ENCODE peak calls at places on chromosomes 12 and 14, in four cellular contexts. One of them, this sample, is unnamed.

GRCh38 chr14:73820631-73821030 is 31.0 kb upstream of the PTGR2 start:
- DNase-seq in astrocyte of the spinal cord: no peak
- DNase-seq in IMR-90: no peak
- DNase-seq in thyroid gland: no peak
- DNase-seq in this sample: no peak

GRCh38 chr12:115963030-115963480 is 314.4 kb downstream of the MED13L start:
- DNase-seq in astrocyte of the spinal cord: peak; percentile 74
- DNase-seq in IMR-90: peak; percentile 78
- DNase-seq in thyroid gland: no peak
- DNase-seq in this sample: peak; percentile 8

GRCh38 chr14:101243587-101244338 is 317.5 kb upstream of the DIO3 start:
- DNase-seq in IMR-90: no peak
- DNase-seq in thyroid gland: no peak
- DNase-seq in astrocyte of the spinal cord: no peak
- DNase-seq in this sample: no peak

GRCh38 chr12:109876406-109876805 is 3.9 kb downstream of the GLTP start:
- DNase-seq in IMR-90: no peak
- DNase-seq in astrocyte of the spinal cord: no peak
- DNase-seq in thyroid gland: peak; percentile 36
- DNase-seq in this sample: no peak

GRCh38 chr12:54463484-54463883 is 9.9 kb downstream of the GTSF1 start:
- DNase-seq in IMR-90: no peak
- DNase-seq in astrocyte of the spinal cord: no peak
- DNase-seq in thyroid gland: no peak
- DNase-seq in this sample: no peak

GRCh38 chr12:32671930-32672785 is 6.9 kb upstream of the DNM1L start:
- DNase-seq in astrocyte of the spinal cord: peak; percentile 78
- DNase-seq in IMR-90: peak; percentile 83
- DNase-seq in thyroid gland: peak; percentile 24
- DNase-seq in this sample: peak; percentile 80

GRCh38 chr12:131908082-131908715 is 13.8 kb downstream of the ULK1 start:
- DNase-seq in astrocyte of the spinal cord: no peak
- DNase-seq in thyroid gland: no peak
- DNase-seq in IMR-90: no peak
- DNase-seq in this sample: no peak

GRCh38 chr14:106268013-106268727 is 741.8 kb downstream of the TMEM121 start:
- DNase-seq in thyroid gland: no peak
- DNase-seq in IMR-90: no peak
- DNase-seq in astrocyte of the spinal cord: no peak
- DNase-seq in this sample: no peak

GRCh38 chr12:131075194-131075593 is 121.5 kb downstream of the ADGRD1 start:
- DNase-seq in IMR-90: no peak
- DNase-seq in astrocyte of the spinal cord: no peak
- DNase-seq in thyroid gland: no peak
- DNase-seq in this sample: no peak

GRCh38 chr14:38208825-38209562 is 1.3 kb downstream of the SSTR1 start:
- DNase-seq in IMR-90: peak; percentile 74
- DNase-seq in thyroid gland: peak; percentile 15
- DNase-seq in astrocyte of the spinal cord: peak; percentile 23
- DNase-seq in this sample: peak; percentile 71

GRCh38 chr14:63470877-63471565 is 72.2 kb downstream of the PPP2R5E start:
- DNase-seq in thyroid gland: no peak
- DNase-seq in astrocyte of the spinal cord: peak; percentile 74
- DNase-seq in IMR-90: peak; percentile 91
- DNase-seq in this sample: peak; percentile 38

GRCh38 chr14:76759589-76759988 is 1.7 kb upstream of the VASH1 start:
- DNase-seq in IMR-90: no peak
- DNase-seq in astrocyte of the spinal cord: no peak
- DNase-seq in thyroid gland: no peak
- DNase-seq in this sample: no peak

GRCh38 chr14:74251546-74252030 is 12.3 kb downstream of the VSX2 start:
- DNase-seq in thyroid gland: peak; percentile 80
- DNase-seq in IMR-90: peak; percentile 69
- DNase-seq in astrocyte of the spinal cord: peak; percentile 68
- DNase-seq in this sample: peak; percentile 31

GRCh38 chr14:91113829-91114078 is at the start of gene DGLUCY:
- DNase-seq in astrocyte of the spinal cord: no peak
- DNase-seq in IMR-90: peak; percentile 75
- DNase-seq in thyroid gland: peak; percentile 85
- DNase-seq in this sample: no peak

GRCh38 chr12:43308776-43309175 is 243.2 kb downstream of the ADAMTS20 start:
- DNase-seq in astrocyte of the spinal cord: no peak
- DNase-seq in IMR-90: no peak
- DNase-seq in thyroid gland: no peak
- DNase-seq in this sample: no peak

GRCh38 chr12:22339691-22340090 is 5.2 kb upstream of the ST8SIA1 start:
- DNase-seq in IMR-90: no peak
- DNase-seq in astrocyte of the spinal cord: no peak
- DNase-seq in thyroid gland: no peak
- DNase-seq in this sample: no peak

GRCh38 chr12:102965281-102966155 is 8.0 kb downstream of the ASCL1 start:
- DNase-seq in IMR-90: no peak
- DNase-seq in astrocyte of the spinal cord: no peak
- DNase-seq in thyroid gland: no peak
- DNase-seq in this sample: no peak

GRCh38 chr12:19196959-19197630 is 67.6 kb downstream of the PLEKHA5 start:
- DNase-seq in IMR-90: peak; percentile 32
- DNase-seq in thyroid gland: no peak
- DNase-seq in astrocyte of the spinal cord: no peak
- DNase-seq in this sample: no peak

GRCh38 chr12:102879144-102879763 is 37.8 kb downstream of the PAH start:
- DNase-seq in IMR-90: peak; percentile 6
- DNase-seq in thyroid gland: peak; percentile 81
- DNase-seq in astrocyte of the spinal cord: no peak
- DNase-seq in this sample: peak; percentile 16

GRCh38 chr12:9806714-9807113 is 20.6 kb upstream of the KLRF1 start:
- DNase-seq in IMR-90: no peak
- DNase-seq in astrocyte of the spinal cord: no peak
- DNase-seq in thyroid gland: no peak
- DNase-seq in this sample: no peak

GRCh38 chr14:104375551-104376201 is 203.9 kb upstream of the C14orf180 start:
- DNase-seq in IMR-90: no peak
- DNase-seq in astrocyte of the spinal cord: no peak
- DNase-seq in thyroid gland: no peak
- DNase-seq in this sample: no peak

GRCh38 chr14:104373055-104373854 is 206.3 kb upstream of the C14orf180 start:
- DNase-seq in IMR-90: no peak
- DNase-seq in astrocyte of the spinal cord: no peak
- DNase-seq in thyroid gland: no peak
- DNase-seq in this sample: no peak

GRCh38 chr14:104372390-104373054 is 207.0 kb upstream of the C14orf180 start:
- DNase-seq in thyroid gland: no peak
- DNase-seq in IMR-90: no peak
- DNase-seq in astrocyte of the spinal cord: no peak
- DNase-seq in this sample: no peak

GRCh38 chr14:104374718-104375080 is 204.9 kb upstream of the C14orf180 start:
- DNase-seq in astrocyte of the spinal cord: no peak
- DNase-seq in IMR-90: no peak
- DNase-seq in thyroid gland: no peak
- DNase-seq in this sample: no peak

GRCh38 chr14:104373855-104374717 is 205.5 kb upstream of the C14orf180 start:
- DNase-seq in astrocyte of the spinal cord: no peak
- DNase-seq in IMR-90: no peak
- DNase-seq in thyroid gland: no peak
- DNase-seq in this sample: no peak
- TF ChIP-seq CTCF in astrocyte of the spinal cord: no peak
- TF ChIP-seq CTCF in IMR-90: no peak
- TF ChIP-seq CTCF in thyroid gland: no peak
- TF ChIP-seq CTCF in this sample: no peak

DNA sequence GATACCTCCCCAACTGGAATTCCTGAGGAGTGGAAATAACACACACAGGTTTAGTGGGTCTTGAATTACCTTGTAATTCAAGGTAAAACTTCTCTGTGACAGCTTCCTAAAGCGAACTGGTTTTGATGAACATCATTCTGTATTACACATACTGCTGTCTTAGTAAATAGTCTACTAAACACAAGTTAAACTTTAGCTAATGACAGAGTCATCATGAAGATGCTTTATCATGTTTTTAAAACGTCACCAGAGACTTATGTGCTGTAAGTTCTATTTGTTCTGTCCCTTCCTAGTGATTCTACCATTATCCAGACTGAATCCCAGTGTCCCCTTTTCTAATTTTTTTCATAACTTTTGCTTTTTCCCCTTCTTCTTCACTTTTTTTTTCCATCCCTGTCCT is 11.6 kb upstream of the GXYLT1 start:
- DNase-seq in thyroid gland: no peak
- DNase-seq in astrocyte of the spinal cord: no peak
- DNase-seq in IMR-90: no peak
- DNase-seq in this sample: no peak
- H3K4me3 ChIP-seq in thyroid gland: no peak overlapping the region
- H3K4me3 ChIP-seq in astrocyte of the spinal cord: no peak overlapping the region
- H3K4me3 ChIP-seq in IMR-90: no peak overlapping the region
- H3K4me3 ChIP-seq in this sample: no peak overlapping the region

GRCh38 chr14:30751646-30752416 is 122.5 kb upstream of the COCH start:
- DNase-seq in IMR-90: no peak
- DNase-seq in astrocyte of the spinal cord: no peak
- DNase-seq in thyroid gland: no peak
- DNase-seq in this sample: no peak
- TF ChIP-seq CTCF in IMR-90: no peak
- TF ChIP-seq CTCF in astrocyte of the spinal cord: no peak
- TF ChIP-seq CTCF in thyroid gland: no peak
- TF ChIP-seq CTCF in this sample: no peak

GRCh38 chr14:100093322-100093721 is 28.1 kb downstream of the EVL start:
- DNase-seq in astrocyte of the spinal cord: no peak
- DNase-seq in IMR-90: no peak
- DNase-seq in thyroid gland: no peak
- DNase-seq in this sample: no peak
- H3K4me3 ChIP-seq in astrocyte of the spinal cord: no peak overlapping the region
- H3K4me3 ChIP-seq in IMR-90: no peak overlapping the region
- H3K4me3 ChIP-seq in thyroid gland: no peak overlapping the region
- H3K4me3 ChIP-seq in this sample: no peak overlapping the region

DNA sequence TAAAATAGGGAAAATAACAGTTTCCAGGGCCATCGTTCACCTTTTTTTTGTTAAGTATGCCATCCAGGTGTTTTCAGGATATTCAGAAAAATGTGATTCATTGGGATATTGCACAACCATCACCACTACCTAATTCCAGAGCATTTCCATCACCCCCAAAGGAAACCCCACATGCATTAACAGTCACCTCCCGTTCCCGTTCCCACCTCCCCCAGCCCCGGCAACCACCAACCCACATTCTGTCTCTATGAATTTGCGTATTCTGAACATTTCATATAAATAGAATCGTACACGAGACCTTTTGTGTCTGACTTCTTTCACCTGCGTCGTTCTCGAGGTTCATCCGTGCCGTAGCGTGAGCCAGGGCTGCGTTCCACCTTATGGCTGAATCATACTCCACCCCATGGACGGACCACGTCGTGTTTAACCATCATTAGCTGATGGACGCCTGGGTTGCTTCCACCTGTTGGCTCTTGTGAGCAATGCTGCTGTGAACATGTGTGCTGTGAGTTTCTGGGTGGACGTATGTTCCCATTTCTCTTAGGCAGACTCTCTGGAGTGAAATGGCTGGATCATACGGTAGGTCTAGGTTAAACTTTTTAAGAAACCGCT is 51.0 kb upstream of the NCOR2 start:
- DNase-seq in astrocyte of the spinal cord: no peak
- DNase-seq in thyroid gland: no peak
- DNase-seq in IMR-90: no peak
- DNase-seq in this sample: no peak
- TF ChIP-seq CTCF in astrocyte of the spinal cord: no peak
- TF ChIP-seq CTCF in thyroid gland: no peak
- TF ChIP-seq CTCF in IMR-90: no peak
- TF ChIP-seq CTCF in this sample: no peak

GRCh38 chr14:20799444-20799843 is 3.2 kb downstream of the RNASE1 start:
- DNase-seq in thyroid gland: no peak
- DNase-seq in astrocyte of the spinal cord: no peak
- DNase-seq in IMR-90: no peak
- DNase-seq in this sample: no peak

GRCh38 chr14:20797159-20797558 is 5.5 kb downstream of the RNASE1 start:
- DNase-seq in IMR-90: no peak
- DNase-seq in thyroid gland: no peak
- DNase-seq in astrocyte of the spinal cord: no peak
- DNase-seq in this sample: no peak

GRCh38 chr14:20798318-20798717 is 4.3 kb downstream of the RNASE1 start:
- DNase-seq in astrocyte of the spinal cord: no peak
- DNase-seq in thyroid gland: no peak
- DNase-seq in IMR-90: no peak
- DNase-seq in this sample: no peak

GRCh38 chr14:20799955-20800544 is 2.6 kb downstream of the RNASE1 start:
- DNase-seq in thyroid gland: peak; percentile 49
- DNase-seq in astrocyte of the spinal cord: no peak
- DNase-seq in IMR-90: no peak
- DNase-seq in this sample: no peak

DNA sequence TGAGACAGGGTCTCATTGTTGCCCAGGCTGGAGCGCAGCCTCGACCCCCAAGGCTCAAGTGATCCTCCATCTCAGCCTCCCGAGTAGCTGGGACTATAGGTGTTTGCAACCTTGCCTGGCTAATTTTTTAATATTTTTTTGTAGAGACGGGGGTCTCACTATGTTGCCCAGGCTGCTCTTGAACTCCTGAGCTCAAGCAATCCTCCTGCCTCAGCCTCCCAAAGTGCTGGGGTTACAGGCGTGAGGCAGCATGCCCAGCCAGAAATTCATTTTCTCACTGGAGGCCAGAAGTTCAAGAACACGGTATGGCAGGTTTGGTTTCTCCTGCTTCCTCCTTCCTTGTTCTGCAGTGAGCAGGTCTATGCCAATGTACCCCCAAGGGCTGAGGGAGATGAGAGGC is 3.7 kb downstream of the RNASE1 start:
- DNase-seq in thyroid gland: no peak
- DNase-seq in astrocyte of the spinal cord: no peak
- DNase-seq in IMR-90: no peak
- DNase-seq in this sample: no peak
- H3K4me3 ChIP-seq in thyroid gland: no peak overlapping the region
- H3K4me3 ChIP-seq in astrocyte of the spinal cord: no peak overlapping the region
- H3K4me3 ChIP-seq in IMR-90: no peak overlapping the region
- H3K4me3 ChIP-seq in this sample: no peak overlapping the region

GRCh38 chr12:68207276-68207675 is 18.3 kb downstream of the IL26 start:
- DNase-seq in thyroid gland: no peak
- DNase-seq in IMR-90: no peak
- DNase-seq in astrocyte of the spinal cord: no peak
- DNase-seq in this sample: no peak
- TF ChIP-seq CTCF in thyroid gland: no peak
- TF ChIP-seq CTCF in IMR-90: no peak
- TF ChIP-seq CTCF in astrocyte of the spinal cord: no peak
- TF ChIP-seq CTCF in this sample: no peak

DNA sequence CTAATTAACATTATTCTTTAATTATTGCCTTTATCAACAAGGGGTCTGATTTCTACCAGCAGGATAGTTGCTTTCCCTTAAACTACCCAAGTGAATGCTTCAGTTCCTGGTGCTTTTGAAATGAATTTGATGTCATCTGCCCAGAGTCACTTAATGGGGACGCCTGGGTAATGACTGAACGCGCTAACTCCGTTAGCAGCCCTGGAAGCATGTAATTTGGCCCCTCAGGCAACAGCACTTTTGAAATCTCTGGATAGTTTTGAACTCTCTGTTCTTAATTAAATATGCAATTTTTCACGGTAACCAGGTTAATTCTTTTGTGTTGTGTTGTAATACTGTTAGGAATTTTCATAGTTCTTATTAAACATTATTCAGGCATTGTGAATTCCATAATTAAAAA is 137.3 kb upstream of the MYL2 start:
- DNase-seq in IMR-90: no peak
- DNase-seq in thyroid gland: no peak
- DNase-seq in astrocyte of the spinal cord: no peak
- DNase-seq in this sample: no peak
- H3K4me3 ChIP-seq in IMR-90: no peak overlapping the region
- H3K4me3 ChIP-seq in thyroid gland: no peak overlapping the region
- H3K4me3 ChIP-seq in astrocyte of the spinal cord: no peak overlapping the region
- H3K4me3 ChIP-seq in this sample: no peak overlapping the region